ENCODE peak calls at places on chromosomes 16 and 17, in ten cellular contexts. One of them, this sample, is unnamed.

GRCh38 chr17:54883939-54884338 is 16.7 kb upstream of the TOM1L1 start:
- DNase-seq in aorta: no peak
- DNase-seq in WTC11: no peak
- DNase-seq in transverse colon: no peak
- DNase-seq in astrocyte of the spinal cord: no peak
- DNase-seq in HFFc6: no peak
- DNase-seq in testis: no peak
- DNase-seq in fibroblast of villous mesenchyme: no peak
- DNase-seq in NCI-H510A: no peak
- DNase-seq in IMR-90: no peak
- DNase-seq in this sample: no peak

GRCh38 chr17:31722251-31723056 is 136.6 kb downstream of the COPRS start:
- DNase-seq in transverse colon: no peak
- DNase-seq in fibroblast of villous mesenchyme: peak; percentile 72
- DNase-seq in aorta: no peak
- DNase-seq in NCI-H510A: no peak
- DNase-seq in IMR-90: peak; percentile 70
- DNase-seq in astrocyte of the spinal cord: peak; percentile 42
- DNase-seq in WTC11: no peak
- DNase-seq in HFFc6: peak; percentile 79
- DNase-seq in testis: no peak
- DNase-seq in this sample: peak; percentile 73

GRCh38 chr16:83952940-83953795 is at the start of gene OSGIN1:
- DNase-seq in fibroblast of villous mesenchyme: peak; percentile 95
- DNase-seq in WTC11: no peak
- DNase-seq in aorta: peak; percentile 98
- DNase-seq in astrocyte of the spinal cord: peak; percentile 91
- DNase-seq in IMR-90: peak; percentile 93
- DNase-seq in transverse colon: peak; percentile 96
- DNase-seq in NCI-H510A: peak; percentile 58
- DNase-seq in testis: peak; percentile 97
- DNase-seq in HFFc6: peak; percentile 92
- DNase-seq in this sample: peak; percentile 93

GRCh38 chr17:38872671-38873385 is 3.0 kb downstream of the LASP1 start:
- DNase-seq in HFFc6: no peak
- DNase-seq in NCI-H510A: no peak
- DNase-seq in fibroblast of villous mesenchyme: no peak
- DNase-seq in testis: no peak
- DNase-seq in IMR-90: no peak
- DNase-seq in WTC11: no peak
- DNase-seq in aorta: no peak
- DNase-seq in astrocyte of the spinal cord: no peak
- DNase-seq in transverse colon: peak; percentile 28
- DNase-seq in this sample: no peak

GRCh38 chr17:50661795-50662391 is 27.2 kb downstream of the ABCC3 start:
- DNase-seq in HFFc6: peak; percentile 88
- DNase-seq in astrocyte of the spinal cord: peak; percentile 77
- DNase-seq in aorta: peak; percentile 85
- DNase-seq in fibroblast of villous mesenchyme: peak; percentile 91
- DNase-seq in testis: peak; percentile 34
- DNase-seq in WTC11: no peak
- DNase-seq in transverse colon: peak; percentile 90
- DNase-seq in NCI-H510A: peak; percentile 63
- DNase-seq in IMR-90: peak; percentile 93
- DNase-seq in this sample: peak; percentile 95

GRCh38 chr16:1707193-1707790 is 1.3 kb downstream of the MAPK8IP3 start:
- DNase-seq in transverse colon: no peak
- DNase-seq in NCI-H510A: no peak
- DNase-seq in IMR-90: peak; percentile 40
- DNase-seq in aorta: no peak
- DNase-seq in fibroblast of villous mesenchyme: peak; percentile 38
- DNase-seq in HFFc6: peak; percentile 34
- DNase-seq in astrocyte of the spinal cord: peak; percentile 52
- DNase-seq in testis: no peak
- DNase-seq in WTC11: peak; percentile 25
- DNase-seq in this sample: no peak

GRCh38 chr16:11602321-11602720 is 15.6 kb upstream of the LITAF start:
- DNase-seq in testis: no peak
- DNase-seq in aorta: no peak
- DNase-seq in astrocyte of the spinal cord: no peak
- DNase-seq in HFFc6: no peak
- DNase-seq in transverse colon: no peak
- DNase-seq in WTC11: no peak
- DNase-seq in NCI-H510A: peak; percentile 69
- DNase-seq in fibroblast of villous mesenchyme: no peak
- DNase-seq in IMR-90: no peak
- DNase-seq in this sample: no peak

GRCh38 chr16:58426095-58426494 is 33.8 kb downstream of the GINS3 start:
- DNase-seq in NCI-H510A: no peak
- DNase-seq in testis: peak; percentile 32
- DNase-seq in transverse colon: peak; percentile 16
- DNase-seq in IMR-90: no peak
- DNase-seq in fibroblast of villous mesenchyme: no peak
- DNase-seq in WTC11: no peak
- DNase-seq in HFFc6: no peak
- DNase-seq in aorta: no peak
- DNase-seq in astrocyte of the spinal cord: no peak
- DNase-seq in this sample: no peak

GRCh38 chr17:65359016-65359415 is 202.4 kb downstream of the AXIN2 start:
- DNase-seq in astrocyte of the spinal cord: peak; percentile 82
- DNase-seq in testis: no peak
- DNase-seq in aorta: no peak
- DNase-seq in NCI-H510A: no peak
- DNase-seq in WTC11: no peak
- DNase-seq in HFFc6: peak; percentile 79
- DNase-seq in transverse colon: no peak
- DNase-seq in fibroblast of villous mesenchyme: peak; percentile 52
- DNase-seq in IMR-90: peak; percentile 84
- DNase-seq in this sample: peak; percentile 90

GRCh38 chr16:31715915-31716314 is 157.7 kb upstream of the ZNF267 start:
- DNase-seq in NCI-H510A: no peak
- DNase-seq in transverse colon: no peak
- DNase-seq in testis: no peak
- DNase-seq in WTC11: no peak
- DNase-seq in astrocyte of the spinal cord: no peak
- DNase-seq in HFFc6: no peak
- DNase-seq in IMR-90: no peak
- DNase-seq in aorta: no peak
- DNase-seq in fibroblast of villous mesenchyme: no peak
- DNase-seq in this sample: no peak

GRCh38 chr16:72013389-72013788 is 4.8 kb downstream of the DHODH start:
- DNase-seq in fibroblast of villous mesenchyme: peak; percentile 41
- DNase-seq in testis: no peak
- DNase-seq in IMR-90: peak; percentile 5
- DNase-seq in transverse colon: no peak
- DNase-seq in NCI-H510A: no peak
- DNase-seq in WTC11: no peak
- DNase-seq in astrocyte of the spinal cord: peak; percentile 11
- DNase-seq in aorta: no peak
- DNase-seq in HFFc6: no peak
- DNase-seq in this sample: peak; percentile 64

GRCh38 chr16:67128417-67128816 is 18.7 kb downstream of the PHAF1 start:
- DNase-seq in WTC11: no peak
- DNase-seq in fibroblast of villous mesenchyme: no peak
- DNase-seq in astrocyte of the spinal cord: no peak
- DNase-seq in testis: no peak
- DNase-seq in HFFc6: no peak
- DNase-seq in NCI-H510A: no peak
- DNase-seq in aorta: no peak
- DNase-seq in transverse colon: no peak
- DNase-seq in IMR-90: no peak
- DNase-seq in this sample: no peak

GRCh38 chr16:16048904-16049582 is 99.6 kb downstream of the ABCC1 start:
- DNase-seq in HFFc6: no peak
- DNase-seq in NCI-H510A: no peak
- DNase-seq in testis: peak; percentile 41
- DNase-seq in aorta: no peak
- DNase-seq in astrocyte of the spinal cord: no peak
- DNase-seq in WTC11: no peak
- DNase-seq in transverse colon: no peak
- DNase-seq in fibroblast of villous mesenchyme: no peak
- DNase-seq in IMR-90: no peak
- DNase-seq in this sample: no peak

GRCh38 chr17:15999974-16000827 is 577 bp downstream of the TTC19 start:
- DNase-seq in astrocyte of the spinal cord: peak; percentile 38
- DNase-seq in aorta: no peak
- DNase-seq in NCI-H510A: peak; percentile 52
- DNase-seq in fibroblast of villous mesenchyme: peak; percentile 44
- DNase-seq in IMR-90: peak; percentile 22
- DNase-seq in HFFc6: peak; percentile 17
- DNase-seq in WTC11: no peak
- DNase-seq in testis: peak; percentile 37
- DNase-seq in transverse colon: no peak
- DNase-seq in this sample: no peak

GRCh38 chr17:75910699-75911098 is 6.0 kb upstream of the MRPL38 start:
- DNase-seq in astrocyte of the spinal cord: no peak
- DNase-seq in testis: no peak
- DNase-seq in WTC11: peak; percentile 61
- DNase-seq in HFFc6: no peak
- DNase-seq in fibroblast of villous mesenchyme: no peak
- DNase-seq in transverse colon: no peak
- DNase-seq in aorta: no peak
- DNase-seq in IMR-90: no peak
- DNase-seq in NCI-H510A: peak; percentile 74
- DNase-seq in this sample: no peak

GRCh38 chr17:63774141-63774981 is at the start of gene DDX42:
- DNase-seq in fibroblast of villous mesenchyme: peak; percentile 75
- DNase-seq in IMR-90: peak; percentile 54
- DNase-seq in astrocyte of the spinal cord: peak; percentile 70
- DNase-seq in aorta: peak; percentile 97
- DNase-seq in NCI-H510A: peak; percentile 29
- DNase-seq in testis: peak; percentile 48
- DNase-seq in transverse colon: peak; percentile 94
- DNase-seq in WTC11: peak; percentile 91
- DNase-seq in HFFc6: peak; percentile 42
- DNase-seq in this sample: peak; percentile 64

GRCh38 chr17:20206068-20206467 is 196.9 kb downstream of the SPECC1 start:
- DNase-seq in fibroblast of villous mesenchyme: no peak
- DNase-seq in transverse colon: no peak
- DNase-seq in aorta: no peak
- DNase-seq in testis: peak; percentile 78
- DNase-seq in WTC11: no peak
- DNase-seq in IMR-90: no peak
- DNase-seq in astrocyte of the spinal cord: peak; percentile 12
- DNase-seq in HFFc6: no peak
- DNase-seq in NCI-H510A: no peak
- DNase-seq in this sample: peak; percentile 72

GRCh38 chr16:75821117-75821516 is 94.8 kb upstream of the CPHXL start:
- DNase-seq in fibroblast of villous mesenchyme: no peak
- DNase-seq in IMR-90: no peak
- DNase-seq in astrocyte of the spinal cord: no peak
- DNase-seq in transverse colon: no peak
- DNase-seq in HFFc6: no peak
- DNase-seq in aorta: no peak
- DNase-seq in NCI-H510A: no peak
- DNase-seq in WTC11: no peak
- DNase-seq in testis: no peak
- DNase-seq in this sample: no peak

GRCh38 chr16:83992624-83993023 is 24.6 kb downstream of the NECAB2 start:
- DNase-seq in testis: peak; percentile 42
- DNase-seq in WTC11: no peak
- DNase-seq in transverse colon: no peak
- DNase-seq in NCI-H510A: no peak
- DNase-seq in IMR-90: peak; percentile 71
- DNase-seq in astrocyte of the spinal cord: peak; percentile 61
- DNase-seq in fibroblast of villous mesenchyme: peak; percentile 79
- DNase-seq in HFFc6: peak; percentile 52
- DNase-seq in aorta: no peak
- DNase-seq in this sample: peak; percentile 27

GRCh38 chr17:41639492-41640473 is 15.4 kb upstream of the KRT17 start:
- DNase-seq in fibroblast of villous mesenchyme: no peak
- DNase-seq in WTC11: no peak
- DNase-seq in HFFc6: no peak
- DNase-seq in NCI-H510A: no peak
- DNase-seq in testis: no peak
- DNase-seq in IMR-90: peak; percentile 19
- DNase-seq in transverse colon: no peak
- DNase-seq in astrocyte of the spinal cord: no peak
- DNase-seq in aorta: no peak
- DNase-seq in this sample: no peak

GRCh38 chr17:67751101-67752074 is 33.7 kb downstream of the NOL11 start:
- DNase-seq in fibroblast of villous mesenchyme: no peak
- DNase-seq in IMR-90: no peak
- DNase-seq in astrocyte of the spinal cord: no peak
- DNase-seq in testis: no peak
- DNase-seq in NCI-H510A: no peak
- DNase-seq in WTC11: peak; percentile 25
- DNase-seq in HFFc6: no peak
- DNase-seq in aorta: peak; percentile 59
- DNase-seq in transverse colon: no peak
- DNase-seq in this sample: no peak

GRCh38 chr17:67248291-67248690 is 3.3 kb upstream of the HELZ start:
- DNase-seq in aorta: no peak
- DNase-seq in fibroblast of villous mesenchyme: no peak
- DNase-seq in IMR-90: no peak
- DNase-seq in WTC11: no peak
- DNase-seq in testis: no peak
- DNase-seq in astrocyte of the spinal cord: no peak
- DNase-seq in NCI-H510A: no peak
- DNase-seq in transverse colon: no peak
- DNase-seq in HFFc6: no peak
- DNase-seq in this sample: no peak

GRCh38 chr17:69437475-69437874 is 23.0 kb downstream of the MAP2K6 start:
- DNase-seq in testis: no peak
- DNase-seq in HFFc6: no peak
- DNase-seq in transverse colon: no peak
- DNase-seq in WTC11: no peak
- DNase-seq in fibroblast of villous mesenchyme: peak; percentile 4
- DNase-seq in IMR-90: no peak
- DNase-seq in NCI-H510A: no peak
- DNase-seq in aorta: no peak
- DNase-seq in astrocyte of the spinal cord: no peak
- DNase-seq in this sample: no peak

GRCh38 chr16:73036074-73036826 is 11.7 kb downstream of the ZFHX3 start:
- DNase-seq in astrocyte of the spinal cord: no peak
- DNase-seq in transverse colon: no peak
- DNase-seq in testis: no peak
- DNase-seq in aorta: no peak
- DNase-seq in IMR-90: no peak
- DNase-seq in HFFc6: no peak
- DNase-seq in fibroblast of villous mesenchyme: no peak
- DNase-seq in WTC11: peak; percentile 63
- DNase-seq in NCI-H510A: no peak
- DNase-seq in this sample: no peak

GRCh38 chr16:29820730-29821662 is 734 bp downstream of the MVP start:
- DNase-seq in astrocyte of the spinal cord: no peak
- DNase-seq in NCI-H510A: no peak
- DNase-seq in WTC11: no peak
- DNase-seq in testis: peak; percentile 87
- DNase-seq in HFFc6: no peak
- DNase-seq in aorta: peak; percentile 86
- DNase-seq in IMR-90: no peak
- DNase-seq in fibroblast of villous mesenchyme: no peak
- DNase-seq in transverse colon: peak; percentile 91
- DNase-seq in this sample: peak; percentile 62

GRCh38 chr17:50297407-50297865 is 23.2 kb downstream of the TMEM92 start:
- DNase-seq in HFFc6: peak; percentile 48
- DNase-seq in astrocyte of the spinal cord: peak; percentile 63
- DNase-seq in aorta: peak; percentile 92
- DNase-seq in IMR-90: peak; percentile 63
- DNase-seq in fibroblast of villous mesenchyme: peak; percentile 73
- DNase-seq in WTC11: peak; percentile 91
- DNase-seq in NCI-H510A: peak; percentile 53
- DNase-seq in testis: peak; percentile 82
- DNase-seq in transverse colon: peak; percentile 83
- DNase-seq in this sample: peak; percentile 75

GRCh38 chr17:69812240-69812837 is 262.7 kb upstream of the KCNJ16 start:
- DNase-seq in testis: no peak
- DNase-seq in NCI-H510A: no peak
- DNase-seq in astrocyte of the spinal cord: no peak
- DNase-seq in IMR-90: no peak
- DNase-seq in fibroblast of villous mesenchyme: peak; percentile 22
- DNase-seq in transverse colon: no peak
- DNase-seq in HFFc6: no peak
- DNase-seq in WTC11: no peak
- DNase-seq in aorta: no peak
- DNase-seq in this sample: no peak

GRCh38 chr17:29005936-29006438 is at the start of gene SEZ6:
- DNase-seq in astrocyte of the spinal cord: peak; percentile 55
- DNase-seq in testis: peak; percentile 85
- DNase-seq in fibroblast of villous mesenchyme: peak; percentile 65
- DNase-seq in aorta: peak; percentile 93
- DNase-seq in WTC11: peak; percentile 91
- DNase-seq in NCI-H510A: peak; percentile 65
- DNase-seq in IMR-90: peak; percentile 48
- DNase-seq in transverse colon: peak; percentile 37
- DNase-seq in HFFc6: no peak
- DNase-seq in this sample: peak; percentile 80

This sample was measured in Daoy.